ENCODE peak calls at places on chromosomes 2 and 18, in five cellular contexts. C, W, Q, U and T are unnamed samples. For H3K4me1, the result is how much of the 10 kb centered on the place peaks cover.

GRCh38 chr2:29923110-29923721 is 1.8 kb upstream of the ALK start:
- DNase-seq in W (peak), U (peak), C (peak), Q (peak), T (peak)

GRCh38 chr2:24793752-24794477 is 690 bp downstream of the CENPO start:
- DNase-seq in W (no peak), Q (no peak), U (peak), C (no peak), T (no peak)

GRCh38 chr18:13477147-13477683 is 249.1 kb downstream of the FAM210A start:
- DNase-seq in W (no peak), C (no peak), U (no peak), Q (peak), T (no peak)

GRCh38 chr18:5546660-5547059 is 2.9 kb upstream of the EPB41L3 start:
- DNase-seq in Q (no peak), W (no peak), U (peak), C (no peak), T (peak)

GRCh38 chr2:101230541-101230993 is 22.1 kb upstream of the CNOT11 start:
- DNase-seq in C (no peak), U (peak), W (no peak), Q (no peak), T (no peak)

GRCh38 chr2:25409044-25409443 is 67.3 kb upstream of the DNMT3A start:
- DNase-seq in Q (no peak), U (no peak), W (no peak), C (no peak), T (no peak)

GRCh38 chr2:239640210-239640609 is 239.4 kb upstream of the HDAC4 start:
- DNase-seq in C (no peak), U (no peak), W (no peak), Q (no peak), T (no peak)

GRCh38 chr2:201730651-201731280 is 32.3 kb upstream of the MPP4 start:
- DNase-seq in C (no peak), Q (no peak), W (no peak), U (no peak), T (no peak)

GRCh38 chr2:140454717-140455116 is 1674.5 kb upstream of the NXPH2 start:
- DNase-seq in U (no peak), C (no peak), W (no peak), Q (no peak), T (no peak)

GRCh38 chr2:122634261-122634660 is 878.8 kb downstream of the TSN start:
- DNase-seq in C (peak), Q (no peak), W (no peak), U (peak), T (no peak)

GRCh38 chr2:237692601-237693079 is 65.3 kb downstream of the LRRFIP1 start:
- DNase-seq in U (peak), W (peak), C (no peak), Q (peak), T (peak)

GRCh38 chr2:70546376-70546775 is 7.2 kb downstream of the TGFA start:
- DNase-seq in U (no peak), Q (no peak), C (no peak), W (no peak), T (no peak)

GRCh38 chr2:14720319-14720718 is 87.8 kb downstream of the LRATD1 start:
- DNase-seq in W (no peak), U (no peak), C (no peak), Q (no peak), T (no peak)

GRCh38 chr2:165621086-165621560 is 151.6 kb downstream of the CSRNP3 start:
- DNase-seq in C (peak), W (no peak), Q (no peak), U (no peak), T (no peak)

GRCh38 chr18:55509631-55510372 is 78.2 kb downstream of the TCF4 start:
- DNase-seq in C (peak), Q (no peak), W (no peak), U (no peak), T (no peak)

GRCh38 chr2:98786179-98786578 is 55.2 kb upstream of the MGAT4A start:
- DNase-seq in W (no peak), C (no peak), U (no peak), Q (no peak), T (no peak)

GRCh38 chr2:241156997-241157441 is 6.8 kb downstream of the PPP1R7 start:
- DNase-seq in C (no peak), W (no peak), U (no peak), Q (no peak), T (peak)

GRCh38 chr2:96665083-96665569 is 22.6 kb downstream of the FER1L5 start:
- DNase-seq in W (peak), U (peak), Q (peak), C (peak), T (no peak)

GRCh38 chr2:38033651-38034050 is 42.3 kb downstream of the CYP1B1 start:
- DNase-seq in U (no peak), Q (no peak), C (no peak), W (no peak), T (no peak)

GRCh38 chr18:53606792-53607191 is 617.7 kb downstream of the MBD2 start:
- DNase-seq in C (no peak), U (no peak), W (no peak), Q (no peak), T (no peak)

GRCh38 chr2:219968685-219969345 is 341.4 kb downstream of the SLC4A3 start:
- DNase-seq in W (no peak), C (no peak), Q (no peak), U (no peak), T (no peak)

GRCh38 chr2:217246108-217246507 is 386.2 kb upstream of the TNP1 start:
- DNase-seq in C (no peak), Q (no peak), W (no peak), U (no peak), T (no peak)

GRCh38 chr2:207165121-207166038 is at the start of gene KLF7:
- DNase-seq in Q (peak), W (peak), U (peak), C (peak), T (peak)

GRCh38 chr2:207337234-207338219 is 171.8 kb upstream of the KLF7 start:
- DNase-seq in U (peak), Q (no peak), C (no peak), W (no peak), T (peak)

GRCh38 chr2:7450188-7451156 is 533.3 kb downstream of the RNF144A start:
- DNase-seq in W (no peak), U (no peak), C (no peak), Q (no peak), T (no peak)

GRCh38 chr2:68059769-68060525 is 2.9 kb downstream of the C1D start:
- DNase-seq in C (peak), U (no peak), Q (no peak), W (no peak), T (peak)

GRCh38 chr2:217829420-217829819 is 173.4 kb downstream of the TNS1 start:
- DNase-seq in Q (no peak), U (no peak), W (no peak), C (peak), T (no peak)

GRCh38 chr18:49024408-49024807 is 73.6 kb upstream of the SMAD7 start:
- DNase-seq in W (no peak), Q (no peak), U (no peak), C (no peak), T (no peak)

GRCh38 chr2:48104418-48104817 is 198.1 kb upstream of the FBXO11 start:
- DNase-seq in Q (no peak), C (no peak), W (no peak), U (no peak), T (no peak)

GRCh38 chr2:99421469-99421868 is 68.3 kb downstream of the REV1 start:
- DNase-seq in Q (no peak), U (no peak), C (no peak), W (no peak), T (no peak)

GRCh38 chr2:159516241-159516758 is 100.0 kb downstream of the BAZ2B start:
- DNase-seq in U (peak), Q (no peak), C (peak), W (no peak), T (peak)

GRCh38 chr2:236512902-236513433 is 56.7 kb upstream of the ACKR3 start:
- DNase-seq in C (peak), W (peak), Q (peak), U (peak), T (peak)

GRCh38 chr2:26401739-26402541 is at the start of gene DRC1:
- DNase-seq in W (no peak), C (peak), Q (peak), U (peak), T (peak)

GRCh38 chr2:196131949-196132925 is 39.1 kb downstream of the STK17B start:
- DNase-seq in W (no peak), Q (no peak), C (no peak), U (no peak), T (peak)

DNA sequence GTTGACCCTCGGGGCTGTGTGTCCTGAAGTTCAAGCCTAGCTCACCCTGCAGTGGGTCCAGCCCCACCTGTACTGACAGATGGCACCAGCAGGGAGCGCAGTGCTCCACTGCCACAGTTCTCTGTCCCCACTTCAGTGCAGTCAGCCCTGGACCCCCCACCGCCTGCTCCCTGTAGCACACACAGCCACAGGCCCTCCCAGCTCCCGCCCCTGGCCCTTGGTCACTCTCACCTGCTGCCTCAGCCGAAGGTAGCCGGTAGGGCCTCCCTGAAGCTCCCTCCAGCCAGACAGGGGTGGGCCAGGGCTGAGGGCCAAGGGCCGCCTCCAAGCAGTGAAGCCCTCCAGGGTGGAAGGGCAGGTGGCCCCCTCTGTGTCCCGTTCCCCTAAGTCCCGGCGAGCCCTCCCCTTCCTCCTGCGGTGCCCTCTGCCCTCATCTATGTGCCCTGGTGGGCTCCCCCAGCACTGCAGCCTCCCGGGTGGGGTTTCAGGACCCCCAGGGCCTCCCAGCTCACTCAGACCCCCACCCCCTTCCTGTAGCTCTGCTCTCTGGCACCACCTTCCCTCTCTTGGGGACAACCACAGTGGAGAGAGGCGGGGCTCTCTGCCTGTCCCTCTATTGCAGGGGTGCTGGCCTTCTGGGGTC is 10.8 kb upstream of the ALPP start:
- DNase-seq in C (peak), W (no peak), U (no peak), Q (peak), T (peak)
- TF ChIP-seq CTCF in C (peak), W (no peak), U (peak), Q (no peak), T (peak)

GRCh38 chr2:204453730-204454167 is 91.5 kb upstream of the PARD3B start:
- DNase-seq in C (peak), Q (peak), W (peak), U (peak), T (peak)
- H3K4me1 ChIP-seq in C (under half), Q (under half), W (under half), U (under half), T (under half)

DNA sequence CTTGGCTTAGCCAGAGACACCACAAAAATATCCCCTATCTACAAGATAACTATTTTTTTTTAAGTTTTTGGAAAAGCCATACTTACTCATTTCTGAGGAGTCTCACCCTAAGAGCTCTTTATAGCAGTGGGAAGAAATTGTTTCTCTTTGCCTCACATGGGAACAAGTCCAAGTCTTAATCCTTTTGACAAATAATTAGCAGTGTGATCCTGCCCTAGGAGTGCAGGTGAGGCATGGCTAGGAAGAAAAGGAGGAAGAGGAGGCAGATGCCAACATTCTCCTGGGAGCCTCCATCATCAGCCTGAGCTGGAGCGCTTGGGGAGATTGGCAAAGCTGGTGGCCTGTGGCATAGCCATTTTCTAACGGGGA is 115.6 kb downstream of the STPG4 start:
- DNase-seq in Q (no peak), C (peak), W (no peak), U (no peak), T (no peak)
- TF ChIP-seq CTCF in Q (no peak), C (no peak), W (no peak), U (no peak), T (no peak)

GRCh38 chr2:3317871-3318270 is 59.7 kb downstream of the EIPR1 start:
- DNase-seq in U (no peak), W (no peak), Q (peak), C (peak), T (no peak)

GRCh38 chr2:3319134-3319533 is 58.5 kb downstream of the EIPR1 start:
- DNase-seq in U (no peak), W (no peak), C (no peak), Q (peak), T (no peak)

GRCh38 chr2:3316456-3317276 is 61.0 kb downstream of the EIPR1 start:
- DNase-seq in W (no peak), C (peak), U (no peak), Q (peak), T (no peak)

GRCh38 chr2:3314626-3315025 is 63.0 kb downstream of the EIPR1 start:
- DNase-seq in W (no peak), U (no peak), Q (peak), C (peak), T (no peak)

DNA sequence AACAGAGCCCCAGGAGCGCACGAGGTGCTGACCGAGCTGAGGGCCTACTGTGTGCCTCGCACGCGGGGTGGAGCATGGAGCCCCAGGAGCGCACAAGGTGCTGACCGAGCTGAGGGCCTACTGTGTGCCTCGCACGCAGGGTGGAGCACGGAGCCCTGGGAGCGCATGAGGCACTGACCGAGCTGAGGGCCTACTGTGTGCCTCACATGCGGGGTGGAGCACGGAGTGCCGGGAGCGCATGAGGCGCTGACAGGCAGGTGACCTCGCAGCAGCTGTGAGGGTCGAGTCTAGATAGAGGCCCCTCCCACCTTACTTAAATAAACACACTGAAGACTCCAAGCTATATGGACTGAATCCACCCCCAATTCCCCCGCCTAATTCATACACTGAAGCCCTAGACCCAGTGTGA is 60.3 kb downstream of the EIPR1 start:
- DNase-seq in W (no peak), Q (peak), U (no peak), C (no peak), T (no peak)
- H3K4me1 ChIP-seq in W (under half), Q (under half), U (under half), C (under half), T (under half)

DNA sequence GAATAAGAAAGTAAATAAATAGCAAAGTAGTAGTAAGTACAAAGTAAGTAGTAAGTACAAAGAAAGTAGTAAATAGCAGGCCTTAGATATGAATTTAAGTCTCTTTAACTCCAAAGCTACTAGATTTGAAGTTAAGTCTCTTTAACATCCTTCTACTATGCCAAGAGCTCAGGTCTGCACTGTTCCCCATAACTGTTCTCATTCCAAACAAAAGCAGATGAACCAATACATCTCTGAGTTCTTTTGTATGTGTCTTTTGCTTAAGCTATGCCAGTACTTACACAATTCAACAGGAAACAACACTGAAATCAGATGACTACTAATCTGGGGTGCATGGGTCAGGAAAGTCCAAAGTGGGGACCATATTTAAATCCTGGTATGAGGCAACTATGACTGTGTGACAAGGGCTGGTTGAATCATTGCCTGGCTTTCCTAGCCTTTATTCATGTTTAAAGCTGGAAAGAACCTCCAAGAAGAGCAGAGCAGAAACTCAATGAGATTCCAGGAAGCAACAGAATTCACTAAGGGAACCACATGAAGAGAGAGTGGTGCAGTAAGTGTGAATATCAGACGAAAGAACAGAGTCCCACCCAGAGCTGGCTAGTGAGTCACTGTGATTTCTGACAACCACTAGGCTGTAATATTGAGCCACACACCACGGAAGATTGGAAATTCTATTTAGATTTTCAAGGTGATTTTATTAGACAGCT is 51.0 kb upstream of the CYP26B1 start:
- DNase-seq in W (no peak), Q (no peak), U (no peak), C (peak), T (no peak)
- TF ChIP-seq CTCF in W (no peak), Q (no peak), U (no peak), C (peak), T (no peak)